ENCODE peak calls at places on chromosomes 2 and 18, in nine cellular contexts. U is breast epithelium, Z is adrenal gland, R is GM12891, V is ovary, F is HepG2, O is Peyer's patch, G is H1, Y is upper lobe of left lung. M is an unnamed sample.

GRCh38 chr18:47321815-47322214 is 70.4 kb upstream of the SKOR2 start:
- DNase-seq in U (no peak), F (no peak), G (no peak), Z (no peak), V (no peak), Y (no peak), R (no peak), O (no peak), M (no peak)

GRCh38 chr2:162524192-162524591 is 180.3 kb downstream of the GCA start:
- DNase-seq in V (no peak), Y (no peak), Z (peak; percentile 35), F (peak; percentile 45), U (no peak), O (no peak), R (no peak), G (peak; percentile 49), M (no peak)

GRCh38 chr2:111017909-111018308 is 102.8 kb upstream of the BCL2L11 start:
- DNase-seq in F (no peak), G (no peak), U (no peak), V (no peak), R (no peak), Y (no peak), O (no peak), Z (no peak), M (no peak)

GRCh38 chr2:40405440-40405839 is 46.5 kb downstream of the SLC8A1 start:
- DNase-seq in Z (no peak), U (no peak), O (no peak), R (no peak), Y (no peak), G (no peak), F (no peak), V (no peak), M (no peak)

GRCh38 chr2:55519908-55520885 is 679 bp downstream of the CFAP36 start:
- DNase-seq in Y (peak; percentile 25), O (peak; percentile 55), V (no peak), U (peak; percentile 33), R (peak; percentile 11), Z (peak; percentile 23), F (peak; percentile 25), G (no peak), M (peak; percentile 48)

GRCh38 chr18:69490813-69491212 is 90.1 kb downstream of the DOK6 start:
- DNase-seq in Z (no peak), U (no peak), R (no peak), F (no peak), V (no peak), Y (no peak), G (no peak), O (no peak), M (no peak)

GRCh38 chr2:25473131-25473530 is 131.4 kb upstream of the DNMT3A start:
- DNase-seq in G (no peak), O (no peak), U (no peak), V (no peak), Z (no peak), Y (no peak), R (no peak), F (no peak), M (no peak)

GRCh38 chr18:51039138-51040112 is 9.4 kb downstream of the SMAD4 start:
- DNase-seq in R (no peak), Z (no peak), G (no peak), V (no peak), F (no peak), O (no peak), Y (no peak), U (no peak), M (peak; percentile 33)

DNA sequence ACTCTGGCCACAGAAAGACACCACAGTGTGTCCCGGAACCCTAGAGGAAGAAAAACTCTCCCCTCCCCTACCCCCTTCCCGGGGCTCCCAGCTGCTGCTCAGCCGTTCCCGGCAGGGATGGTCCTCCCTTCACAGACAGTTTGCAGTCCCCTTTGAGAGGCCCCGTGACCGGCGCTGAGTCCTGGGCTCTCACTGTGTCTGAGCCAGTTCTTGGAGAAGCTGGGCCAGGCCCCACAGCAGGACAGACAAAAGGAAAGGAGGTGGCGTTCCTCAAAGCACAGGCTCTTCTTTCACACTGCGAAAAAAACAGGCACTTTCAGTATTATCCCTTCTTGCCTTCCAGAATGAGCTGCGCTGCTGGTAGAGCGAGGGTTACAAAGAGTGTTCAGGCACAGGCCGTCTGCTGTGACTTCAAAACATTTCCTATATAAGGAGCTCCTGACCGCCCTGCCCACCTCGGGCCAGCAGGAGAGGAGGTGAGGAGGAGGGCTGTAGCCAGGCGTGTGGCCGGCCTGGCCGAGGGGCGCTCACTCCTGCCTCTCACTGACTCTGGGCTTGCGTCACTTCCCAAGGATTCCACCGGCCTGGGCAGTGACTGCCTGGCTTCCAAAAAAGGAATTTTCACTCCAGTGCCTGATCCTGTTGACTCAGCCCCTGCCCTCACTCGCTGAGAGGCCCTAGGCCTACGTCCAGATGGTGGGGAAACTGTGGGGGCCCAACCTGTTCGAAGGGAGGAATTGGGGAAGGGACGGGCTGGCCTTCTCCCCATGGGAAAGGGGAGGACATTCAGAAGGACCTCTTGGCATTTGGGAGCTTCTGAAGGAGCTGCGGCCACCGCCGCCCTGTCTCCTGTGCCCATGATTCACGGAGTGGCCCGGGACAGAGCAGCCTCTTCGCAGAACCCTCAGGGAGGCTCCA is 24.9 kb downstream of the CIDEA start:
- DNase-seq in R (no peak), Z (peak; percentile 52), F (peak; percentile 74), U (peak; percentile 93), O (no peak), V (peak; percentile 92), G (peak; percentile 78), Y (peak; percentile 80), M (no peak)
- TF ChIP-seq POLR2A in R (no peak), Z (peak; percentile 49), F (no peak), U (peak; percentile 29), O (no peak), V (peak; percentile 81), G (no peak), Y (peak; percentile 34), M (no peak)

GRCh38 chr2:84906900-84907714 is 1.7 kb downstream of the TMSB10 start:
- DNase-seq in G (no peak), Z (peak; percentile 50), F (peak; percentile 57), V (peak; percentile 53), O (peak; percentile 77), R (no peak), U (peak; percentile 50), Y (peak; percentile 72), M (peak; percentile 17)
- TF ChIP-seq POLR2A in G (peak; percentile 36), Z (peak; percentile 45), F (peak; percentile 39), V (no peak), O (peak; percentile 14), R (peak; percentile 34), U (no peak), Y (peak; percentile 30), M (no peak)

GRCh38 chr2:144514731-144515424 is 5.0 kb downstream of the ZEB2 start:
- DNase-seq in O (no peak), R (no peak), Y (peak; percentile 31), U (no peak), F (no peak), V (peak; percentile 38), G (no peak), Z (no peak), M (peak; percentile 54)

GRCh38 chr2:144516417-144516980 is 3.4 kb downstream of the ZEB2 start:
- DNase-seq in U (no peak), V (peak; percentile 33), Z (no peak), G (peak; percentile 70), R (no peak), Y (no peak), O (no peak), F (no peak), M (peak; percentile 79)

GRCh38 chr2:144516981-144517824 is 2.7 kb downstream of the ZEB2 start:
- DNase-seq in R (no peak), G (peak; percentile 65), F (no peak), O (peak; percentile 63), V (peak; percentile 63), Y (peak; percentile 49), U (no peak), Z (peak; percentile 84), M (peak; percentile 92)

GRCh38 chr2:144515425-144515693 is 4.6 kb downstream of the ZEB2 start:
- DNase-seq in G (no peak), O (no peak), Y (no peak), F (no peak), U (no peak), Z (no peak), R (no peak), V (no peak), M (no peak)

DNA sequence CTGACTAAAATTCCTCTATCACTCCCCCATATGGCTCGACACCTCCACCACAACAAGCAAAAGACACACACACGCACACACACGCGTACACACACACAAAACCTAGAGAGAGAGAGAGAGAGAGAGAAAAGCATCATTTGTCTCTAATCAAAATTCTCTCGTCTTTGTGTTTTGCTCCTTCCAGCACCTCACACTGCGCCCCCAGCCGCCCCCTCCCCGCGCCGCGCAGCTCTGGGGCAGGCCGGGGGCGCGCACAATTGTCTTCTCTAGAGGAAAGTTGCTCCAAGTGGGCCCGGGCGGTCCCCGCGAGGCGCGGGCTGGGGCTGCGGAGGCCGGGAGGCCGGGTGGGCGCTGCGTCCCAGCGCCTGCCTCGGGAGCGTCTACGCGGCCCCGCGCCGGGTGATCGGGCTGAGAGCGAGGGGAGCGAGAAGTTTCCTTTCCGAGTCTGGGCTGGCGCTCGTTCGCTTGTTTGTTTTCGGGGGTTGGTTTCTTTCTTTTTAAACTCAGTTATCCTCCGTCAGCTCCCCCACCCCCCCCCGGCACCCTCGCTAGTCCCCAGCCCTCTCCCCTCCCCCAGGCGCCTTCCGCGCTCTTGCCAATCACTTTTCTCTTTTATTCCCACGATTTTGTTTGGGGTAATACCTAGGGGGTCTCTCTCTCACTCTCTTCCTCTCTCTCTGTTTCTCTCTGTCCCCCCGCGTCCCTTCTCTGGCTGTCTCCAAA is 4.1 kb downstream of the ZEB2 start:
- DNase-seq in Y (peak; percentile 31), G (peak; percentile 74), U (no peak), O (peak; percentile 55), Z (peak; percentile 56), V (peak; percentile 68), R (no peak), F (no peak), M (peak; percentile 75)
- TF ChIP-seq POLR2A in Y (no peak), G (no peak), U (no peak), O (no peak), Z (peak; percentile 58), V (no peak), R (no peak), F (no peak), M (peak; percentile 40)

DNA sequence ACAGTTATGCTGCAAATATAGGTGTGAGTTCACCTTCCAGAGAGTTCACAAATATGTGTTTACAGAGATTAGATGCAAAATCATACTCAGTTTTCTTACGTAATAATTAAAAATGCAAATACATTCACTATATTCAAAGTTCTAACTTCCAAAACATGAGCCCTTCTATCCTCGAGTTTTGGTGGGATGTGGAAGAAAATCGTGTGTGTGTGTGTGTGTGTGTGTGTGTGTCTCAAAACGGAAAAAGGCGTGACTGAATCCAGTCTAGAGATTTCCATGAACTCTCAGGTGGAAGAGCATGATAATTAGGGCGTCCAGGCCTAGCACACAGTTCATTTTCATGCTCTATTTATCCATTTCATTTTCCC is 1.2 kb downstream of the DSG2 start:
- DNase-seq in G (no peak), R (no peak), V (no peak), Y (no peak), Z (no peak), F (no peak), O (no peak), U (no peak), M (no peak)
- TF ChIP-seq POLR2A in G (no peak), R (no peak), V (no peak), Y (no peak), Z (no peak), F (no peak), O (no peak), U (no peak), M (no peak)

DNA sequence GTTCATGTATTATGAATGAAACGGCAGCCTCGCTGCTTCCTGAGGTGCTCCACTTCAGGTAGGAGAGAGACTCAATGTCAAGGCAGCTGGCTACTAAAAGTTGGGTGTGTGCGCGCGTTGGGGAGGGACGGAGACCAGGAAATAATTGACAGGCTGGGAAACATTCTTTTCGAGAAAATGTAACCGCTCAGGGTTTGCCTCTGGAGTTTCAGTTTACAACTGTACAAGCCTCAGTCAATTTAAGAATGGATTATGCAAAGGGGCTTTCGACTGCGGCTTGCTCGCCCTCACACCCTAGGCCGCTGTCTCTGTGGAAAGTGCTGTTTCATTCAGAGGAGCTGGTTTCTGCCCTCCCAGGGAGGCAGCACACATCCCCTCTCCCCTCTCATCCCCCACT is 4.4 kb upstream of the SPRED2 start:
- DNase-seq in U (no peak), Z (no peak), R (peak; percentile 61), F (no peak), Y (no peak), G (no peak), V (no peak), O (no peak), M (peak; percentile 68)
- TF ChIP-seq POLR2A in U (no peak), Z (no peak), R (no peak), F (no peak), Y (no peak), G (no peak), V (no peak), O (no peak), M (no peak)

M was measured in erythroblast.